ENCODE peak calls at places on chromosome 7, in four cellular contexts. R is astrocyte of the spinal cord, Q is upper lobe of right lung, D is dermis microvascular lymphatic vessel endothelial cell. Y is an unnamed sample.

GRCh38 chr7:7054252-7054830 is 128.0 kb upstream of the C1GALT1 start:
- DNase-seq in R (no peak), Q (no peak), D (no peak), Y (no peak)

GRCh38 chr7:149334930-149335329 is 72.9 kb downstream of the ZNF783 start:
- DNase-seq in R (no peak), Q (no peak), D (no peak), Y (no peak)

GRCh38 chr7:88243345-88243909 is 23.6 kb upstream of the SRI start:
- DNase-seq in R (peak; percentile 73), Q (no peak), D (peak; percentile 75), Y (peak; percentile 52)

GRCh38 chr7:45682358-45682735 is 108.2 kb downstream of the ADCY1 start:
- DNase-seq in R (no peak), Q (peak; percentile 34), D (no peak), Y (no peak)

GRCh38 chr7:49778731-49779270 is 5.4 kb downstream of the VWC2 start:
- DNase-seq in R (no peak), Q (no peak), D (no peak), Y (no peak)

GRCh38 chr7:128963327-128963757 is 25.6 kb downstream of the IRF5 start:
- DNase-seq in R (no peak), Q (no peak), D (peak; percentile 32), Y (peak; percentile 13)

GRCh38 chr7:103551006-103551405 is 105.0 kb upstream of the SLC26A5 start:
- DNase-seq in R (no peak), Q (no peak), D (no peak), Y (no peak)

GRCh38 chr7:112056409-112056808 is 149.8 kb downstream of the DOCK4 start:
- DNase-seq in R (peak; percentile 10), Q (no peak), D (peak; percentile 68), Y (peak; percentile 66)

GRCh38 chr7:128076831-128077271 is 45.6 kb upstream of the LRRC4 start:
- DNase-seq in R (peak; percentile 46), Q (peak; percentile 72), D (no peak), Y (peak; percentile 22)

GRCh38 chr7:100894860-100895700 is 608 bp downstream of the ACHE start:
- DNase-seq in R (no peak), Q (peak; percentile 80), D (peak; percentile 34), Y (peak; percentile 76)

GRCh38 chr7:509426-509825 is 10.2 kb downstream of the PDGFA start:
- DNase-seq in R (no peak), Q (peak; percentile 51), D (no peak), Y (no peak)